ENCODE peak calls at places on chromosome 6, in seven cellular contexts. R is astrocyte of the hippocampus; Z is lower lobe of right lung; Q is activated CD4-positive, alpha-beta T cell treated with anti-CD3 and anti-CD28 coated beads, Interleukin-2, amount 50 U/mL, for 48 hours; D is activated T-helper 1 cell treated with anti-CD3 and anti-CD28 coated beads, Interleukin-2, amount 50 U/mL, for 16 hours; T is GM03348; I is foreskin fibroblast. P is an unnamed sample.

GRCh38 chr6:133978896-133979240 is 25.8 kb downstream of the TBPL1 start:
- DNase-seq in R (no peak), Z (no peak), Q (no peak), D (no peak), T (no peak), I (no peak), P (no peak)

GRCh38 chr6:14072084-14072483 is 45.5 kb upstream of the CD83 start:
- DNase-seq in R (peak; percentile 75), Z (no peak), Q (no peak), D (no peak), T (peak; percentile 32), I (no peak), P (no peak)

GRCh38 chr6:12467706-12468670 is 177.8 kb downstream of the EDN1 start:
- DNase-seq in R (peak; percentile 60), Z (no peak), Q (no peak), D (no peak), T (peak; percentile 43), I (peak; percentile 44), P (no peak)

GRCh38 chr6:20328266-20328946 is 73.3 kb upstream of the E2F3 start:
- DNase-seq in R (peak; percentile 14), Z (no peak), Q (no peak), D (no peak), T (no peak), I (no peak), P (no peak)

GRCh38 chr6:45773906-45774305 is 241.8 kb downstream of the CLIC5 start:
- DNase-seq in R (no peak), Z (no peak), Q (no peak), D (no peak), T (no peak), I (no peak), P (no peak)

GRCh38 chr6:98998103-98998502 is 50.4 kb upstream of the FBXL4 start:
- DNase-seq in R (no peak), Z (no peak), Q (no peak), D (no peak), T (no peak), I (no peak), P (no peak)

GRCh38 chr6:166952122-166952521 is 4.2 kb downstream of the RNASET2 start:
- DNase-seq in R (no peak), Z (no peak), Q (no peak), D (no peak), T (no peak), I (no peak), P (no peak)

GRCh38 chr6:20866038-20866437 is 331.8 kb downstream of the CDKAL1 start:
- DNase-seq in R (no peak), Z (no peak), Q (no peak), D (no peak), T (no peak), I (no peak), P (no peak)

GRCh38 chr6:57305112-57305511 is 12.3 kb upstream of the PRIM2 start:
- DNase-seq in R (no peak), Z (no peak), Q (no peak), D (no peak), T (peak; percentile 18), I (peak; percentile 46), P (no peak)

GRCh38 chr6:67898875-67899274 is 736.2 kb upstream of the ADGRB3 start:
- DNase-seq in R (no peak), Z (no peak), Q (no peak), D (no peak), T (no peak), I (no peak), P (no peak)

GRCh38 chr6:154508573-154509375 is 1.7 kb downstream of the CNKSR3 start:
- DNase-seq in R (peak; percentile 30), Z (no peak), Q (no peak), D (no peak), T (no peak), I (peak; percentile 53), P (no peak)

GRCh38 chr6:139640453-139640852 is 266.0 kb upstream of the CITED2 start:
- DNase-seq in R (peak; percentile 37), Z (no peak), Q (no peak), D (no peak), T (no peak), I (no peak), P (no peak)